ENCODE peak calls at places on chromosomes 13 and 19, in nine cellular contexts. One of them, this sample, is unnamed.

GRCh38 chr19:23917856-23918255 is 3.2 kb downstream of the ZNF726 start:
- DNase-seq in fibroblast of lung: no peak
- DNase-seq in mammary epithelial cell: peak; percentile 60
- DNase-seq in B cell: no peak
- DNase-seq in dorsolateral prefrontal cortex: no peak
- DNase-seq in left ventricle myocardium inferior: no peak
- DNase-seq in body of pancreas: peak; percentile 41
- DNase-seq in esophagus muscularis mucosa: no peak
- DNase-seq in GM13977: no peak
- DNase-seq in this sample: no peak

GRCh38 chr13:109509154-109509905 is 277.1 kb downstream of the IRS2 start:
- DNase-seq in fibroblast of lung: peak; percentile 82
- DNase-seq in mammary epithelial cell: peak; percentile 60
- DNase-seq in B cell: no peak
- DNase-seq in dorsolateral prefrontal cortex: no peak
- DNase-seq in left ventricle myocardium inferior: no peak
- DNase-seq in body of pancreas: no peak
- DNase-seq in esophagus muscularis mucosa: no peak
- DNase-seq in GM13977: no peak
- DNase-seq in this sample: no peak

GRCh38 chr19:3981373-3981735 is 3.9 kb downstream of the EEF2 start:
- DNase-seq in fibroblast of lung: no peak
- DNase-seq in mammary epithelial cell: no peak
- DNase-seq in B cell: no peak
- DNase-seq in dorsolateral prefrontal cortex: no peak
- DNase-seq in left ventricle myocardium inferior: no peak
- DNase-seq in body of pancreas: no peak
- DNase-seq in esophagus muscularis mucosa: no peak
- DNase-seq in GM13977: no peak
- DNase-seq in this sample: no peak

GRCh38 chr19:845707-846481 is 5.1 kb downstream of the PRTN3 start:
- DNase-seq in fibroblast of lung: no peak
- DNase-seq in mammary epithelial cell: no peak
- DNase-seq in B cell: no peak
- DNase-seq in dorsolateral prefrontal cortex: no peak
- DNase-seq in left ventricle myocardium inferior: no peak
- DNase-seq in body of pancreas: no peak
- DNase-seq in esophagus muscularis mucosa: no peak
- DNase-seq in GM13977: no peak
- DNase-seq in this sample: no peak

GRCh38 chr13:98142427-98143156 is at the start of gene FARP1:
- DNase-seq in fibroblast of lung: peak; percentile 62
- DNase-seq in mammary epithelial cell: peak; percentile 77
- DNase-seq in B cell: peak; percentile 36
- DNase-seq in dorsolateral prefrontal cortex: peak; percentile 79
- DNase-seq in left ventricle myocardium inferior: peak; percentile 79
- DNase-seq in body of pancreas: peak; percentile 86
- DNase-seq in esophagus muscularis mucosa: no peak
- DNase-seq in GM13977: peak; percentile 73
- DNase-seq in this sample: peak; percentile 77

GRCh38 chr19:16025108-16026101 is 50.9 kb upstream of the TPM4 start:
- DNase-seq in fibroblast of lung: peak; percentile 66
- DNase-seq in mammary epithelial cell: peak; percentile 46
- DNase-seq in B cell: no peak
- DNase-seq in dorsolateral prefrontal cortex: no peak
- DNase-seq in left ventricle myocardium inferior: no peak
- DNase-seq in body of pancreas: peak; percentile 33
- DNase-seq in esophagus muscularis mucosa: no peak
- DNase-seq in GM13977: no peak
- DNase-seq in this sample: peak; percentile 55

GRCh38 chr13:99434258-99434788 is 66.9 kb upstream of the TM9SF2 start:
- DNase-seq in fibroblast of lung: no peak
- DNase-seq in mammary epithelial cell: no peak
- DNase-seq in B cell: peak; percentile 53
- DNase-seq in dorsolateral prefrontal cortex: no peak
- DNase-seq in left ventricle myocardium inferior: no peak
- DNase-seq in body of pancreas: no peak
- DNase-seq in esophagus muscularis mucosa: no peak
- DNase-seq in GM13977: no peak
- DNase-seq in this sample: no peak

GRCh38 chr13:101309014-101309619 is 107.2 kb downstream of the NALCN start:
- DNase-seq in fibroblast of lung: peak; percentile 59
- DNase-seq in mammary epithelial cell: peak; percentile 45
- DNase-seq in B cell: no peak
- DNase-seq in dorsolateral prefrontal cortex: no peak
- DNase-seq in left ventricle myocardium inferior: no peak
- DNase-seq in body of pancreas: no peak
- DNase-seq in esophagus muscularis mucosa: no peak
- DNase-seq in GM13977: no peak
- DNase-seq in this sample: no peak

GRCh38 chr19:13208964-13209796 is 59.0 kb downstream of the IER2 start:
- DNase-seq in fibroblast of lung: no peak
- DNase-seq in mammary epithelial cell: no peak
- DNase-seq in B cell: peak; percentile 51
- DNase-seq in dorsolateral prefrontal cortex: no peak
- DNase-seq in left ventricle myocardium inferior: no peak
- DNase-seq in body of pancreas: no peak
- DNase-seq in esophagus muscularis mucosa: no peak
- DNase-seq in GM13977: peak; percentile 72
- DNase-seq in this sample: peak; percentile 73

GRCh38 chr13:91406619-91407018 is 8.2 kb downstream of the GPC5 start:
- DNase-seq in fibroblast of lung: peak; percentile 39
- DNase-seq in mammary epithelial cell: peak; percentile 21
- DNase-seq in B cell: peak; percentile 49
- DNase-seq in dorsolateral prefrontal cortex: no peak
- DNase-seq in left ventricle myocardium inferior: no peak
- DNase-seq in body of pancreas: peak; percentile 15
- DNase-seq in esophagus muscularis mucosa: no peak
- DNase-seq in GM13977: peak; percentile 47
- DNase-seq in this sample: peak; percentile 52
- TF ChIP-seq CTCF in fibroblast of lung: peak; percentile 64
- TF ChIP-seq CTCF in mammary epithelial cell: peak; percentile 49
- TF ChIP-seq CTCF in B cell: peak; percentile 56
- TF ChIP-seq CTCF in dorsolateral prefrontal cortex: peak; percentile 26
- TF ChIP-seq CTCF in left ventricle myocardium inferior: peak; percentile 49
- TF ChIP-seq CTCF in body of pancreas: peak; percentile 5
- TF ChIP-seq CTCF in esophagus muscularis mucosa: peak; percentile 17
- TF ChIP-seq CTCF in GM13977: peak; percentile 57
- TF ChIP-seq CTCF in this sample: peak; percentile 62

GRCh38 chr19:39113199-39113598 is 12.4 kb upstream of the PAK4 start:
- DNase-seq in fibroblast of lung: no peak
- DNase-seq in mammary epithelial cell: no peak
- DNase-seq in B cell: no peak
- DNase-seq in dorsolateral prefrontal cortex: no peak
- DNase-seq in left ventricle myocardium inferior: no peak
- DNase-seq in body of pancreas: no peak
- DNase-seq in esophagus muscularis mucosa: no peak
- DNase-seq in GM13977: no peak
- DNase-seq in this sample: no peak
- TF ChIP-seq CTCF in fibroblast of lung: no peak
- TF ChIP-seq CTCF in mammary epithelial cell: no peak
- TF ChIP-seq CTCF in B cell: no peak
- TF ChIP-seq CTCF in dorsolateral prefrontal cortex: no peak
- TF ChIP-seq CTCF in left ventricle myocardium inferior: no peak
- TF ChIP-seq CTCF in body of pancreas: no peak
- TF ChIP-seq CTCF in esophagus muscularis mucosa: no peak
- TF ChIP-seq CTCF in GM13977: no peak
- TF ChIP-seq CTCF in this sample: no peak

DNA sequence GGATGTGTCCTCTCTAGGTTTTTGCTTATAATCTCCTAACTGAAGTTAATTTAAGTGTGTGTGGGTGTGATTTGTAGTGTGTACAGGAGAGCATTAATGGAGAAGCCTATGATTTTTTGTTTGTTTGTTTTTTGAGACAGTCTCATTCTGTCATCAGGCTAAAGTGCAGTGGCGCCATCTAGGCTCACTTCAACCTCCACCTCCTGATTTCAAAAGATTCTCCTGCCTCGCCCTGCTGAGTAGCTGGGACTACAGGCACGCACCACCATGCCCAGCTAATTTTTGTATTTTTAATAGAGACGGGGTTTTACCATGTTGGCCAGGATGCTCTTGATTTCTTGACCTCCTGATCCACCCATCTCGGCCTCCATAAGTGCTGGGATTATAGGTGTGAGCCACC is 20.6 kb downstream of the ZNF701 start:
- DNase-seq in fibroblast of lung: no peak
- DNase-seq in mammary epithelial cell: no peak
- DNase-seq in B cell: no peak
- DNase-seq in dorsolateral prefrontal cortex: no peak
- DNase-seq in left ventricle myocardium inferior: no peak
- DNase-seq in body of pancreas: no peak
- DNase-seq in esophagus muscularis mucosa: no peak
- DNase-seq in GM13977: no peak
- DNase-seq in this sample: no peak
- TF ChIP-seq CTCF in fibroblast of lung: no peak
- TF ChIP-seq CTCF in mammary epithelial cell: no peak
- TF ChIP-seq CTCF in B cell: no peak
- TF ChIP-seq CTCF in dorsolateral prefrontal cortex: no peak
- TF ChIP-seq CTCF in left ventricle myocardium inferior: peak; percentile 25
- TF ChIP-seq CTCF in body of pancreas: no peak
- TF ChIP-seq CTCF in esophagus muscularis mucosa: no peak
- TF ChIP-seq CTCF in GM13977: no peak
- TF ChIP-seq CTCF in this sample: no peak

DNA sequence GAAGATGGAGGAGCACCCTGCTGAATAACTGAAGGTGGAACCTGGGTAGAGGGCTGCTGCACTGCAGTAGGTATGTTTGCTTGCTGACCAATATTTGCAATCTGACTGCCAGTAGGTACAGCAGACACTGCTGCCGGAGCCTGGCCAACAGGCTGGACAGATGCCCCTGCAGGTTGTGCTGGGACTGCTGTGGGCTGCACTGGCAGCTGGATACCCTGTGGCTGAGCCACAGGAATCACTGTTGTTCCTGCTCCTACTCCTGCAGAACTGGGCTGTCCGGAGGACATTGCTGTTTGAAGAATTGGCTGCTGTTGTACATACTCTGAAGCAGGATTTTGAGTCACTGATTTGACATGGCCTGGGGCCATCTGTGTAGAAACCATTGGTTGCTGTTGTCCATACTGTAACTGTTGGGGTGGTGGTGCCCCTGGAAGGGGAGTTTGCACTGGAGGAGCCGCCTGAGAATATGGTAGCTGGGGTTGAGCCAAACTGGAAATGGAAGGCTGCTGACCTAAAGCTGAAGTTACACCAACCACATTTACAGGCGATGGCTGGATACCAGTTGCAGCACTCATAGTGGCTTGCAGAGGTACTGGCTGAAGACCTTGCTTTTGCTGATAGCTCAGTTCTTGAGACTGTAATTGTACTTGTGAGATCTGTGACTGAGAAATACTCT is 2.2 kb downstream of the TSC22D1 start:
- DNase-seq in fibroblast of lung: peak; percentile 57
- DNase-seq in mammary epithelial cell: peak; percentile 28
- DNase-seq in B cell: no peak
- DNase-seq in dorsolateral prefrontal cortex: no peak
- DNase-seq in left ventricle myocardium inferior: no peak
- DNase-seq in body of pancreas: peak; percentile 22
- DNase-seq in esophagus muscularis mucosa: no peak
- DNase-seq in GM13977: no peak
- DNase-seq in this sample: peak; percentile 21
- TF ChIP-seq CTCF in fibroblast of lung: peak; percentile 61
- TF ChIP-seq CTCF in mammary epithelial cell: peak; percentile 58
- TF ChIP-seq CTCF in B cell: peak; percentile 29
- TF ChIP-seq CTCF in dorsolateral prefrontal cortex: peak; percentile 31
- TF ChIP-seq CTCF in left ventricle myocardium inferior: peak; percentile 29
- TF ChIP-seq CTCF in body of pancreas: peak; percentile 59
- TF ChIP-seq CTCF in esophagus muscularis mucosa: peak; percentile 40
- TF ChIP-seq CTCF in GM13977: peak; percentile 32
- TF ChIP-seq CTCF in this sample: no peak

GRCh38 chr13:32790731-32791130 is 204.5 kb downstream of the PDS5B start:
- DNase-seq in fibroblast of lung: no peak
- DNase-seq in mammary epithelial cell: no peak
- DNase-seq in B cell: no peak
- DNase-seq in dorsolateral prefrontal cortex: no peak
- DNase-seq in left ventricle myocardium inferior: no peak
- DNase-seq in body of pancreas: no peak
- DNase-seq in esophagus muscularis mucosa: no peak
- DNase-seq in GM13977: no peak
- DNase-seq in this sample: no peak
- TF ChIP-seq CTCF in fibroblast of lung: no peak
- TF ChIP-seq CTCF in mammary epithelial cell: no peak
- TF ChIP-seq CTCF in B cell: no peak
- TF ChIP-seq CTCF in dorsolateral prefrontal cortex: no peak
- TF ChIP-seq CTCF in left ventricle myocardium inferior: no peak
- TF ChIP-seq CTCF in body of pancreas: no peak
- TF ChIP-seq CTCF in esophagus muscularis mucosa: no peak
- TF ChIP-seq CTCF in GM13977: no peak
- TF ChIP-seq CTCF in this sample: no peak

DNA sequence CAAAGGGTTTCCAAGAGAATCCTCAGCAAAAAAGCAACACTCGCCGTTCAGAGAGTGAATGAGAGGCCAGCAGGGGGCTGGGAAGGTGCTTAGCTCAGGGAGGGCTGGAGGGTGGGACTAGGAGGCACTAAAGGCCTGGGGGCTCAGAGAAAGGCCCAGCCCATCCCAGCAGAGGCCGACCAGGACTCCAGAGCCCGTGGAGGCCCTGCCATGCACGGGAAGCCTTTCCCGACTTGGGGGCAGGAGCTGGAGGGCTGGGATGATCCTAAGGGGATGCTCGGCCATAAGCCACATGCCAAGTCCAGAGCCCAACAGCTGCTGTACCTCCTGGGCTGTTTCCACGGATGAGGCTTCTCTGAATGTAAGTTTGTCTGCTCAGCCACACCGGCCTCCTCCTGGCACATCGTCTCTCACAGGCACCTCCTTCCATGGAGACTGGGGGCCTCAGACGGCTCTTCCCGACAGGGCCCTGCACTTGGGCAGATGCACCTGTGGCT is 19.5 kb downstream of the RASA3 start:
- DNase-seq in fibroblast of lung: no peak
- DNase-seq in mammary epithelial cell: no peak
- DNase-seq in B cell: no peak
- DNase-seq in dorsolateral prefrontal cortex: no peak
- DNase-seq in left ventricle myocardium inferior: no peak
- DNase-seq in body of pancreas: no peak
- DNase-seq in esophagus muscularis mucosa: no peak
- DNase-seq in GM13977: no peak
- DNase-seq in this sample: no peak
- TF ChIP-seq CTCF in fibroblast of lung: no peak
- TF ChIP-seq CTCF in mammary epithelial cell: no peak
- TF ChIP-seq CTCF in B cell: no peak
- TF ChIP-seq CTCF in dorsolateral prefrontal cortex: no peak
- TF ChIP-seq CTCF in left ventricle myocardium inferior: no peak
- TF ChIP-seq CTCF in body of pancreas: no peak
- TF ChIP-seq CTCF in esophagus muscularis mucosa: no peak
- TF ChIP-seq CTCF in GM13977: no peak
- TF ChIP-seq CTCF in this sample: no peak

GRCh38 chr19:49475995-49476880 is 2.2 kb downstream of the FLT3LG start:
- DNase-seq in fibroblast of lung: peak; percentile 35
- DNase-seq in mammary epithelial cell: no peak
- DNase-seq in B cell: peak; percentile 50
- DNase-seq in dorsolateral prefrontal cortex: no peak
- DNase-seq in left ventricle myocardium inferior: no peak
- DNase-seq in body of pancreas: no peak
- DNase-seq in esophagus muscularis mucosa: no peak
- DNase-seq in GM13977: no peak
- DNase-seq in this sample: peak; percentile 54
- TF ChIP-seq CTCF in fibroblast of lung: peak; percentile 58
- TF ChIP-seq CTCF in mammary epithelial cell: peak; percentile 24
- TF ChIP-seq CTCF in B cell: peak; percentile 50
- TF ChIP-seq CTCF in dorsolateral prefrontal cortex: no peak
- TF ChIP-seq CTCF in left ventricle myocardium inferior: peak; percentile 55
- TF ChIP-seq CTCF in body of pancreas: no peak
- TF ChIP-seq CTCF in esophagus muscularis mucosa: peak; percentile 32
- TF ChIP-seq CTCF in GM13977: peak; percentile 53
- TF ChIP-seq CTCF in this sample: peak; percentile 52

GRCh38 chr19:6935618-6936017 is 48.2 kb downstream of the ADGRE1 start:
- DNase-seq in fibroblast of lung: no peak
- DNase-seq in mammary epithelial cell: no peak
- DNase-seq in B cell: no peak
- DNase-seq in dorsolateral prefrontal cortex: no peak
- DNase-seq in left ventricle myocardium inferior: no peak
- DNase-seq in body of pancreas: no peak
- DNase-seq in esophagus muscularis mucosa: no peak
- DNase-seq in GM13977: no peak
- DNase-seq in this sample: no peak
- TF ChIP-seq CTCF in fibroblast of lung: no peak
- TF ChIP-seq CTCF in mammary epithelial cell: no peak
- TF ChIP-seq CTCF in B cell: no peak
- TF ChIP-seq CTCF in dorsolateral prefrontal cortex: no peak
- TF ChIP-seq CTCF in left ventricle myocardium inferior: no peak
- TF ChIP-seq CTCF in body of pancreas: no peak
- TF ChIP-seq CTCF in esophagus muscularis mucosa: no peak
- TF ChIP-seq CTCF in GM13977: no peak
- TF ChIP-seq CTCF in this sample: no peak